ENCODE peak calls at places on chromosome 9, in nine cellular contexts. One of them, this sample, is unnamed.

GRCh38 chr9:99143661-99144060 is 38.7 kb downstream of the TGFBR1 start:
- DNase-seq in mucosa of descending colon: no peak
- DNase-seq in AG09309: no peak
- DNase-seq in choroid plexus epithelial cell: no peak
- DNase-seq in colonic mucosa: no peak
- DNase-seq in stomach: no peak
- DNase-seq in GM23248: peak; percentile 28
- DNase-seq in ascending aorta: no peak
- DNase-seq in tibial artery: no peak
- DNase-seq in this sample: no peak

GRCh38 chr9:84297162-84297821 is 43.3 kb downstream of the SLC28A3 start:
- DNase-seq in colonic mucosa: no peak
- DNase-seq in ascending aorta: no peak
- DNase-seq in mucosa of descending colon: no peak
- DNase-seq in choroid plexus epithelial cell: peak; percentile 67
- DNase-seq in AG09309: no peak
- DNase-seq in tibial artery: no peak
- DNase-seq in stomach: no peak
- DNase-seq in GM23248: peak; percentile 73
- DNase-seq in this sample: no peak

GRCh38 chr9:4640027-4640426 is 22.1 kb upstream of the PLPP6 start:
- DNase-seq in colonic mucosa: no peak
- DNase-seq in choroid plexus epithelial cell: peak; percentile 68
- DNase-seq in ascending aorta: no peak
- DNase-seq in GM23248: peak; percentile 46
- DNase-seq in AG09309: no peak
- DNase-seq in mucosa of descending colon: no peak
- DNase-seq in stomach: peak; percentile 31
- DNase-seq in tibial artery: no peak
- DNase-seq in this sample: peak; percentile 9

GRCh38 chr9:98260635-98261034 is 5.2 kb upstream of the TBC1D2 start:
- DNase-seq in ascending aorta: no peak
- DNase-seq in stomach: no peak
- DNase-seq in colonic mucosa: no peak
- DNase-seq in choroid plexus epithelial cell: no peak
- DNase-seq in tibial artery: no peak
- DNase-seq in mucosa of descending colon: no peak
- DNase-seq in AG09309: no peak
- DNase-seq in GM23248: no peak
- DNase-seq in this sample: no peak

GRCh38 chr9:105822814-105823213 is 128.5 kb downstream of the TMEM38B start:
- DNase-seq in choroid plexus epithelial cell: no peak
- DNase-seq in ascending aorta: no peak
- DNase-seq in colonic mucosa: no peak
- DNase-seq in mucosa of descending colon: no peak
- DNase-seq in stomach: no peak
- DNase-seq in GM23248: no peak
- DNase-seq in tibial artery: no peak
- DNase-seq in AG09309: no peak
- DNase-seq in this sample: no peak

GRCh38 chr9:105333076-105333475 is 88.6 kb downstream of the SLC44A1 start:
- DNase-seq in colonic mucosa: no peak
- DNase-seq in ascending aorta: no peak
- DNase-seq in tibial artery: no peak
- DNase-seq in AG09309: no peak
- DNase-seq in GM23248: peak; percentile 82
- DNase-seq in mucosa of descending colon: no peak
- DNase-seq in choroid plexus epithelial cell: peak; percentile 22
- DNase-seq in stomach: no peak
- DNase-seq in this sample: no peak

GRCh38 chr9:17291766-17292165 is 156.9 kb downstream of the CNTLN start:
- DNase-seq in stomach: no peak
- DNase-seq in colonic mucosa: no peak
- DNase-seq in ascending aorta: no peak
- DNase-seq in mucosa of descending colon: no peak
- DNase-seq in AG09309: peak; percentile 0
- DNase-seq in GM23248: peak; percentile 2
- DNase-seq in tibial artery: no peak
- DNase-seq in choroid plexus epithelial cell: peak; percentile 70
- DNase-seq in this sample: no peak

GRCh38 chr9:128034821-128035764 is 32.0 kb downstream of the NAIF1 start:
- DNase-seq in AG09309: peak; percentile 33
- DNase-seq in mucosa of descending colon: peak; percentile 72
- DNase-seq in colonic mucosa: peak; percentile 75
- DNase-seq in stomach: peak; percentile 73
- DNase-seq in GM23248: peak; percentile 85
- DNase-seq in ascending aorta: peak; percentile 81
- DNase-seq in choroid plexus epithelial cell: peak; percentile 87
- DNase-seq in tibial artery: peak; percentile 78
- DNase-seq in this sample: peak; percentile 44

GRCh38 chr9:34655394-34655793 is 3.4 kb downstream of the IL11RA start:
- DNase-seq in tibial artery: no peak
- DNase-seq in colonic mucosa: no peak
- DNase-seq in ascending aorta: no peak
- DNase-seq in GM23248: no peak
- DNase-seq in stomach: no peak
- DNase-seq in choroid plexus epithelial cell: no peak
- DNase-seq in mucosa of descending colon: no peak
- DNase-seq in AG09309: no peak
- DNase-seq in this sample: no peak

GRCh38 chr9:34653610-34654072 is 1.7 kb downstream of the IL11RA start:
- DNase-seq in GM23248: peak; percentile 66
- DNase-seq in colonic mucosa: no peak
- DNase-seq in ascending aorta: no peak
- DNase-seq in tibial artery: peak; percentile 70
- DNase-seq in choroid plexus epithelial cell: peak; percentile 20
- DNase-seq in AG09309: no peak
- DNase-seq in stomach: no peak
- DNase-seq in mucosa of descending colon: peak; percentile 36
- DNase-seq in this sample: no peak

GRCh38 chr9:34653131-34653530 is 1.1 kb downstream of the IL11RA start:
- DNase-seq in choroid plexus epithelial cell: peak; percentile 35
- DNase-seq in AG09309: no peak
- DNase-seq in ascending aorta: no peak
- DNase-seq in stomach: no peak
- DNase-seq in mucosa of descending colon: no peak
- DNase-seq in colonic mucosa: no peak
- DNase-seq in GM23248: peak; percentile 78
- DNase-seq in tibial artery: peak; percentile 86
- DNase-seq in this sample: no peak

GRCh38 chr9:34652608-34653007 is 623 bp downstream of the IL11RA start:
- DNase-seq in colonic mucosa: no peak
- DNase-seq in GM23248: peak; percentile 45
- DNase-seq in stomach: no peak
- DNase-seq in tibial artery: no peak
- DNase-seq in ascending aorta: no peak
- DNase-seq in mucosa of descending colon: no peak
- DNase-seq in choroid plexus epithelial cell: peak; percentile 24
- DNase-seq in AG09309: no peak
- DNase-seq in this sample: no peak

DNA sequence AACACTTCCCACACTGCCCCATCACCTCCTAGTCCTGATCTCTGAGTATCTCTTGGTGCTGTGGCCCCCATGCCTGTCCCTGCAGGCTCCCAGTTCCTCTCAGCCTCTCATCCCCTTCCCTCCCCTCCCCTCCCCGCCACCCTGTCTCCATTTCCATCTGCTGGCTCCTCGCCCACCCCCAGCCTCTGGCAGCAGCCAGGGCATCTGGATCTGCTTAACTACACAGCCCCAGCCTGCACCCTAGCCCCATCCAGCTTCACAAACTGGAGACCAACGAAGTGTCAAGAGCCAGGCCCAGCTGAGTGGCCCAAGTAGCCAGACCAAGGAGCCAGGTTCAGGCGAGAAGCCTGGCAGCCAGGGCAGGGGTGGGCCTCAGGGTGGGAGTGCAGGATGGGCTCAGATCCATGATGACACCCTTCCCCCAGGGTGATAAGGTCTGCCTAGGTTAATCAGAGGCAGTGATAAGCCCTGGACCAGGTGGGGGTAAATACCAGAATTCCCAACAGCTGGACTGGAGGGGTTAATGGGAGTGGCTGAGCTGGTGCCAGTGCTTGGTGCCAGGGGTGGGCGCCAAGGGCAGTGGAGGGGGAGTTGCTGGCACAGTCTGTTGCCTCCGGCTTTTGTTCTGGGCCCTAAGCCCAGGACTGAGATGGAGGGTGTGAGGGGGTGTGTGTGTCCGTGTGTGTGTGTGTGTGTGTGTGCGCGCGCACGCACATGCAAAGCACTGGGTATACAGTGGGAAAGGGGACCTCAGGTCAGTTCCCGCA is 2.5 kb downstream of the IL11RA start:
- DNase-seq in stomach: peak; percentile 46
- DNase-seq in AG09309: peak; percentile 47
- DNase-seq in colonic mucosa: peak; percentile 50
- DNase-seq in mucosa of descending colon: peak; percentile 50
- DNase-seq in GM23248: peak; percentile 79
- DNase-seq in ascending aorta: peak; percentile 89
- DNase-seq in tibial artery: peak; percentile 94
- DNase-seq in choroid plexus epithelial cell: no peak
- DNase-seq in this sample: no peak
- H3K4me3 ChIP-seq in stomach: no peak overlapping the region
- H3K4me3 ChIP-seq in AG09309: no peak overlapping the region
- H3K4me3 ChIP-seq in colonic mucosa: no peak overlapping the region
- H3K4me3 ChIP-seq in mucosa of descending colon: no peak overlapping the region
- H3K4me3 ChIP-seq in GM23248: no peak overlapping the region
- H3K4me3 ChIP-seq in ascending aorta: no peak overlapping the region
- H3K4me3 ChIP-seq in tibial artery: no peak overlapping the region
- H3K4me3 ChIP-seq in choroid plexus epithelial cell: no peak overlapping the region
- H3K4me3 ChIP-seq in this sample: no peak overlapping the region

DNA sequence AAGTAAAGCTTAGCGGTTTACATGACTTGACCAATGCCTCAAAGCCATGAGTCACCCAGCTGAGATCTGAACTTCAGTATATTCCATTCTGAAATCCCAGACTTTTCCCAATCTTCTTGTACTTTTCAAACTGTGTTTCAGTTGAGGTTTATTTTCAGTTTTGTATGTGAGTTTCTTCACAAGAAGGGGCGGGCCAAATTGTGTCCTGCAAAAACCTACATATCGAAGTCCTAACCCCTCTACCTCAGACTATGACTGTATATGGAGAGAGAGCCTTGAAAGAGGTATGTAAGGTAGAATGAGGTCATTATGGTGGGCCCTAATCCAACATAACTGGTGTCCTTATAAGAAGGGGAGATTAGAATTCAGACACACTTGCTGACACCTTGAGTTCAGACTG is 665 bp upstream of the TLR4 start:
- DNase-seq in mucosa of descending colon: no peak
- DNase-seq in colonic mucosa: no peak
- DNase-seq in stomach: no peak
- DNase-seq in tibial artery: no peak
- DNase-seq in GM23248: peak; percentile 62
- DNase-seq in AG09309: no peak
- DNase-seq in ascending aorta: no peak
- DNase-seq in choroid plexus epithelial cell: peak; percentile 73
- DNase-seq in this sample: peak; percentile 74
- H3K4me3 ChIP-seq in mucosa of descending colon: no peak overlapping the region
- H3K4me3 ChIP-seq in colonic mucosa: no peak overlapping the region
- H3K4me3 ChIP-seq in stomach: peak overlapping the region; percentile 42
- H3K4me3 ChIP-seq in tibial artery: peak overlapping the region; percentile 42
- H3K4me3 ChIP-seq in GM23248: peak overlapping the region; percentile 70
- H3K4me3 ChIP-seq in AG09309: peak overlapping the region; percentile 50
- H3K4me3 ChIP-seq in ascending aorta: peak overlapping the region; percentile 55
- H3K4me3 ChIP-seq in choroid plexus epithelial cell: peak overlapping the region; percentile 70
- H3K4me3 ChIP-seq in this sample: peak overlapping the region; percentile 40

GRCh38 chr9:136714876-136715239 is 2.5 kb downstream of the DIPK1B start:
- DNase-seq in AG09309: no peak
- DNase-seq in choroid plexus epithelial cell: no peak
- DNase-seq in GM23248: no peak
- DNase-seq in mucosa of descending colon: no peak
- DNase-seq in ascending aorta: no peak
- DNase-seq in tibial artery: no peak
- DNase-seq in stomach: no peak
- DNase-seq in colonic mucosa: no peak
- DNase-seq in this sample: no peak

GRCh38 chr9:136711751-136712689 is at the start of gene DIPK1B:
- DNase-seq in mucosa of descending colon: no peak
- DNase-seq in ascending aorta: no peak
- DNase-seq in colonic mucosa: no peak
- DNase-seq in tibial artery: no peak
- DNase-seq in AG09309: no peak
- DNase-seq in GM23248: peak; percentile 32
- DNase-seq in stomach: no peak
- DNase-seq in choroid plexus epithelial cell: no peak
- DNase-seq in this sample: no peak

GRCh38 chr9:136713555-136713949 is 1.2 kb downstream of the DIPK1B start:
- DNase-seq in stomach: no peak
- DNase-seq in GM23248: no peak
- DNase-seq in mucosa of descending colon: no peak
- DNase-seq in colonic mucosa: no peak
- DNase-seq in ascending aorta: no peak
- DNase-seq in choroid plexus epithelial cell: no peak
- DNase-seq in AG09309: no peak
- DNase-seq in tibial artery: no peak
- DNase-seq in this sample: no peak

GRCh38 chr9:136712690-136713554 is 550 bp downstream of the DIPK1B start:
- DNase-seq in GM23248: no peak
- DNase-seq in colonic mucosa: no peak
- DNase-seq in AG09309: no peak
- DNase-seq in choroid plexus epithelial cell: no peak
- DNase-seq in stomach: no peak
- DNase-seq in mucosa of descending colon: no peak
- DNase-seq in tibial artery: no peak
- DNase-seq in ascending aorta: no peak
- DNase-seq in this sample: no peak

DNA sequence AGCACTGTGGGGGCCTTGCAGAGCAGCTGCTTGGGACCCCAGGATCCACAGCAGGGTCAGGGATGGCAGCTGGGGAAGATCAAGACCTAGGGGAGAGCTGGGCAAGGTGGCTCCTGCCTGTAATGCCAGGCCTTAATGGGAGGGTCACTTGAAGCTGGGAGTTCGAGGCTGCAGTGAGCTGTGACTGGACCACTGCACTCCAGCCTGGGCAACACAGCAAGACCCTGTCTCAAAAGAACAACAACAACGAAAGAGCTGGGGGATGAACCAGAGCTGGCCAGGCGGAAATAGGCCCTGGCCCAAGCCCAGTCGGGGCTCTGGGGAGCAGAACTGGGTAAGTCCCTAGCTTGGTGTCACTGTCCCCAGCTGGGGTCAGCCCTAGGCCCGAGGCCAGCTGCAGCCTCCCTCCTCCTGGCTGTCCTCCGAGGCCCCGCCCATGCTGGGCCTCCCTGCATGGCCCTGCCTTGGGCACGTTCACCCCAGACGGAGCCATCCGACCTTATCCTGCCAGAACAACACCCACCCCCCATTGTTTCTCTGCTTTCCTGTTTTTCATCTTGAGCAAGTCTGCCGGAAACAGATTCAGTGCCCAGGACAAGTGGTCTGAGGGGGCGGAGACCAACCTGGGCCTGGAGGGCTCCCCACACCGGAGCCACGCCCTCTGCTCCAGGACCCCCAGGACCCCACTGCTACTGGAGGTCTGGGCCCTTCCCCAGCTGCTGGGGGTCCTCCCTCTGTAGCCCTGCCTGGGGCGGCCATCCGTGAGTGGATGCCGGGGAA is 1.9 kb downstream of the DIPK1B start:
- DNase-seq in stomach: no peak
- DNase-seq in colonic mucosa: no peak
- DNase-seq in tibial artery: no peak
- DNase-seq in ascending aorta: no peak
- DNase-seq in AG09309: no peak
- DNase-seq in choroid plexus epithelial cell: no peak
- DNase-seq in mucosa of descending colon: no peak
- DNase-seq in GM23248: no peak
- DNase-seq in this sample: no peak
- H3K4me3 ChIP-seq in stomach: no peak overlapping the region
- H3K4me3 ChIP-seq in colonic mucosa: no peak overlapping the region
- H3K4me3 ChIP-seq in tibial artery: no peak overlapping the region
- H3K4me3 ChIP-seq in ascending aorta: no peak overlapping the region
- H3K4me3 ChIP-seq in AG09309: no peak overlapping the region
- H3K4me3 ChIP-seq in choroid plexus epithelial cell: no peak overlapping the region
- H3K4me3 ChIP-seq in mucosa of descending colon: no peak overlapping the region
- H3K4me3 ChIP-seq in GM23248: no peak overlapping the region
- H3K4me3 ChIP-seq in this sample: no peak overlapping the region

DNA sequence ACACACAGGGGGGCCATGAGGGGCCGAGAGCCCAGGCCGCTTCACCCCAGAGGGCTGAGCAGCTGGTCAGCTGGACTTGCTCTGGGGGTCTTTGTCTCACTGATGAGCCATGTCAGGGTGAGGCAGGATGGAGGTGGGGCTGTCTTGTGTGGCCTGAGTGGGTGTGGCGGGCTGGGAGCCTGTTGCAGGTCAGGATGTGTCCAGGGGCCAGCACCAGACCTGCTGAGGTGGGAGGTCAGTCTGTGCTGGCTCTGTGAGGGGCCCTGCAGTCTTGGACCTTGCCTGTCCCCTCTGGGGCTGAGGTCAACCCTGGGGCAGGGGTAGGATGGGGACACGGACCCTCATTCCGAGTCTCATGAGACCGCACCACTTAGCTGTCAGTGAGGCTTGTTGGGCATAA is 56.9 kb downstream of the RXRA start:
- DNase-seq in choroid plexus epithelial cell: no peak
- DNase-seq in stomach: no peak
- DNase-seq in GM23248: no peak
- DNase-seq in ascending aorta: no peak
- DNase-seq in tibial artery: no peak
- DNase-seq in mucosa of descending colon: no peak
- DNase-seq in colonic mucosa: no peak
- DNase-seq in AG09309: no peak
- DNase-seq in this sample: no peak
- H3K4me3 ChIP-seq in choroid plexus epithelial cell: no peak overlapping the region
- H3K4me3 ChIP-seq in stomach: no peak overlapping the region
- H3K4me3 ChIP-seq in GM23248: no peak overlapping the region
- H3K4me3 ChIP-seq in ascending aorta: no peak overlapping the region
- H3K4me3 ChIP-seq in tibial artery: no peak overlapping the region
- H3K4me3 ChIP-seq in mucosa of descending colon: no peak overlapping the region
- H3K4me3 ChIP-seq in colonic mucosa: no peak overlapping the region
- H3K4me3 ChIP-seq in AG09309: no peak overlapping the region
- H3K4me3 ChIP-seq in this sample: no peak overlapping the region

This sample was measured in SJSA1.